ENCODE peak calls at places on chromosomes 2 and 18, in seven cellular contexts. W is posterior vena cava; V is IMR-90; M is NCI-H2081; C is GM06990; H is stimulated activated CD4-positive, alpha-beta T cell treated with anti-CD3 and anti-CD28 coated beads, TNF-alpha, amount 100 ng/mL, for 48 hours; B is left ventricle myocardium inferior. Z is an unnamed sample.

GRCh38 chr2:235926229-235926628 is 242.0 kb downstream of the GBX2 start:
- DNase-seq in W (peak), V (no peak), M (no peak), C (no peak), H (no peak), B (no peak), Z (no peak)

GRCh38 chr2:238691596-238692491 is 156.0 kb upstream of the TWIST2 start:
- DNase-seq in W (no peak), V (no peak), M (no peak), C (no peak), H (no peak), B (no peak), Z (no peak)

GRCh38 chr2:228841877-228842276 is 429.2 kb downstream of the PID1 start:
- DNase-seq in W (no peak), V (no peak), M (no peak), C (no peak), H (no peak), B (no peak), Z (no peak)

GRCh38 chr2:8527031-8527430 is 154.8 kb upstream of the ID2 start:
- DNase-seq in W (no peak), V (no peak), M (no peak), C (no peak), H (no peak), B (no peak), Z (no peak)

GRCh38 chr2:128590309-128591021 is 271.8 kb upstream of the HS6ST1 start:
- DNase-seq in W (no peak), V (no peak), M (no peak), C (no peak), H (no peak), B (no peak), Z (no peak)

GRCh38 chr2:16105664-16106281 is 165.4 kb downstream of the MYCN start:
- DNase-seq in W (no peak), V (no peak), M (no peak), C (no peak), H (no peak), B (no peak), Z (peak)

GRCh38 chr18:2089416-2089815 is 481.9 kb downstream of the METTL4 start:
- DNase-seq in W (no peak), V (no peak), M (no peak), C (no peak), H (no peak), B (no peak), Z (no peak)

GRCh38 chr2:15846626-15847025 is 93.7 kb upstream of the MYCN start:
- DNase-seq in W (no peak), V (no peak), M (no peak), C (no peak), H (no peak), B (no peak), Z (no peak)

GRCh38 chr2:39837856-39838453 is 58.9 kb upstream of the THUMPD2 start:
- DNase-seq in W (no peak), V (peak), M (no peak), C (no peak), H (no peak), B (no peak), Z (peak)

GRCh38 chr2:10126627-10127026 is 4.1 kb downstream of the RRM2 start:
- DNase-seq in W (no peak), V (peak), M (no peak), C (no peak), H (no peak), B (no peak), Z (no peak)

GRCh38 chr2:111011218-111011617 is 109.5 kb upstream of the BCL2L11 start:
- DNase-seq in W (no peak), V (no peak), M (no peak), C (no peak), H (no peak), B (no peak), Z (no peak)

GRCh38 chr2:232901711-232902578 is 31.9 kb downstream of the SNORC start:
- DNase-seq in W (peak), V (peak), M (no peak), C (no peak), H (peak), B (no peak), Z (no peak)

GRCh38 chr18:74595425-74595824 is 2.2 kb upstream of the ZNF407 start:
- DNase-seq in W (no peak), V (no peak), M (no peak), C (no peak), H (no peak), B (no peak), Z (no peak)

Z was measured in nephron progenitor cell.